ENCODE peak calls at places on chromosomes 13 and 19, in eight cellular contexts. One of them, this sample, is unnamed.

GRCh38 chr19:30324982-30325381 is 47.2 kb upstream of the ZNF536 start:
- DNase-seq in transverse colon: no peak
- DNase-seq in stimulated activated naive CD8-positive, alpha-beta T cell treated with anti-CD3 and anti-CD28 coated beads, Interleukin-15, amount 100 ng/mL, for 72 hours: no peak
- DNase-seq in anterior cingulate cortex: no peak
- DNase-seq in germinal center: no peak
- DNase-seq in GM23338: no peak
- DNase-seq in lung microvascular endothelial cell: no peak
- DNase-seq in SHP77: no peak
- DNase-seq in this sample: no peak

GRCh38 chr13:106357198-106357597 is 178.3 kb downstream of the EFNB2 start:
- DNase-seq in transverse colon: no peak
- DNase-seq in stimulated activated naive CD8-positive, alpha-beta T cell treated with anti-CD3 and anti-CD28 coated beads, Interleukin-15, amount 100 ng/mL, for 72 hours: no peak
- DNase-seq in anterior cingulate cortex: no peak
- DNase-seq in germinal center: no peak
- DNase-seq in GM23338: no peak
- DNase-seq in lung microvascular endothelial cell: no peak
- DNase-seq in SHP77: no peak
- DNase-seq in this sample: no peak

GRCh38 chr19:6580313-6580712 is 10.6 kb downstream of the CD70 start:
- DNase-seq in transverse colon: no peak
- DNase-seq in stimulated activated naive CD8-positive, alpha-beta T cell treated with anti-CD3 and anti-CD28 coated beads, Interleukin-15, amount 100 ng/mL, for 72 hours: no peak
- DNase-seq in anterior cingulate cortex: no peak
- DNase-seq in germinal center: no peak
- DNase-seq in GM23338: no peak
- DNase-seq in lung microvascular endothelial cell: no peak
- DNase-seq in SHP77: no peak
- DNase-seq in this sample: no peak

GRCh38 chr13:105979131-105979530 is 556.3 kb downstream of the EFNB2 start:
- DNase-seq in transverse colon: no peak
- DNase-seq in stimulated activated naive CD8-positive, alpha-beta T cell treated with anti-CD3 and anti-CD28 coated beads, Interleukin-15, amount 100 ng/mL, for 72 hours: no peak
- DNase-seq in anterior cingulate cortex: no peak
- DNase-seq in germinal center: no peak
- DNase-seq in GM23338: no peak
- DNase-seq in lung microvascular endothelial cell: no peak
- DNase-seq in SHP77: no peak
- DNase-seq in this sample: no peak

GRCh38 chr19:28990522-28990921 is 222.4 kb downstream of the UQCRFS1 start:
- DNase-seq in transverse colon: no peak
- DNase-seq in stimulated activated naive CD8-positive, alpha-beta T cell treated with anti-CD3 and anti-CD28 coated beads, Interleukin-15, amount 100 ng/mL, for 72 hours: no peak
- DNase-seq in anterior cingulate cortex: no peak
- DNase-seq in germinal center: no peak
- DNase-seq in GM23338: no peak
- DNase-seq in lung microvascular endothelial cell: no peak
- DNase-seq in SHP77: no peak
- DNase-seq in this sample: no peak

GRCh38 chr19:33377586-33378475 is 4.3 kb downstream of the CEBPG start:
- DNase-seq in transverse colon: no peak
- DNase-seq in stimulated activated naive CD8-positive, alpha-beta T cell treated with anti-CD3 and anti-CD28 coated beads, Interleukin-15, amount 100 ng/mL, for 72 hours: no peak
- DNase-seq in anterior cingulate cortex: no peak
- DNase-seq in germinal center: no peak
- DNase-seq in GM23338: no peak
- DNase-seq in lung microvascular endothelial cell: peak
- DNase-seq in SHP77: no peak
- DNase-seq in this sample: no peak

GRCh38 chr13:97944396-97945029 is 9.0 kb upstream of the IPO5 start:
- DNase-seq in transverse colon: no peak
- DNase-seq in stimulated activated naive CD8-positive, alpha-beta T cell treated with anti-CD3 and anti-CD28 coated beads, Interleukin-15, amount 100 ng/mL, for 72 hours: no peak
- DNase-seq in anterior cingulate cortex: no peak
- DNase-seq in germinal center: no peak
- DNase-seq in GM23338: no peak
- DNase-seq in lung microvascular endothelial cell: no peak
- DNase-seq in SHP77: no peak
- DNase-seq in this sample: no peak

GRCh38 chr19:17279436-17279835 is 2.3 kb upstream of the ANKLE1 start:
- DNase-seq in transverse colon: no peak
- DNase-seq in stimulated activated naive CD8-positive, alpha-beta T cell treated with anti-CD3 and anti-CD28 coated beads, Interleukin-15, amount 100 ng/mL, for 72 hours: no peak
- DNase-seq in anterior cingulate cortex: no peak
- DNase-seq in germinal center: no peak
- DNase-seq in GM23338: no peak
- DNase-seq in lung microvascular endothelial cell: no peak
- DNase-seq in SHP77: no peak
- DNase-seq in this sample: no peak

GRCh38 chr13:82747948-82748347 is 1134.3 kb downstream of the SLITRK1 start:
- DNase-seq in transverse colon: no peak
- DNase-seq in stimulated activated naive CD8-positive, alpha-beta T cell treated with anti-CD3 and anti-CD28 coated beads, Interleukin-15, amount 100 ng/mL, for 72 hours: no peak
- DNase-seq in anterior cingulate cortex: no peak
- DNase-seq in germinal center: no peak
- DNase-seq in GM23338: no peak
- DNase-seq in lung microvascular endothelial cell: no peak
- DNase-seq in SHP77: no peak
- DNase-seq in this sample: no peak

GRCh38 chr19:9836021-9836420 is 903 bp downstream of the PIN1 start:
- DNase-seq in transverse colon: no peak
- DNase-seq in stimulated activated naive CD8-positive, alpha-beta T cell treated with anti-CD3 and anti-CD28 coated beads, Interleukin-15, amount 100 ng/mL, for 72 hours: no peak
- DNase-seq in anterior cingulate cortex: no peak
- DNase-seq in germinal center: no peak
- DNase-seq in GM23338: no peak
- DNase-seq in lung microvascular endothelial cell: peak
- DNase-seq in SHP77: no peak
- DNase-seq in this sample: peak